ENCODE peak calls at places on chromosomes 2 and 18, in six cellular contexts. M is mesothelial cell of epicardium; F is EL; D is AG04449; E is Caco-2; P is activated naive CD4-positive, alpha-beta T cell treated with Interleukin-2 at 50 U/mL for 16 hours. J is an unnamed sample.

GRCh38 chr2:128523490-128523889 is 204.8 kb upstream of the HS6ST1 start:
- DNase-seq in E (no peak), M (no peak), F (no peak), P (no peak), D (no peak), J (no peak)

GRCh38 chr2:37550197-37550596 is 121.2 kb downstream of the CDC42EP3 start:
- DNase-seq in D (no peak), F (no peak), E (no peak), M (no peak), P (no peak), J (no peak)

GRCh38 chr18:37393945-37394609 is 171.5 kb downstream of the CELF4 start:
- DNase-seq in D (peak; percentile 10), P (no peak), M (peak; percentile 28), F (peak; percentile 96), E (peak; percentile 46), J (peak; percentile 69)

GRCh38 chr2:27102329-27102728 is 15.8 kb downstream of the KHK start:
- DNase-seq in M (no peak), D (no peak), F (no peak), E (no peak), P (no peak), J (no peak)

GRCh38 chr18:33720133-33720532 is 142.1 kb downstream of the ASXL3 start:
- DNase-seq in F (no peak), P (no peak), E (no peak), M (no peak), D (no peak), J (no peak)

GRCh38 chr2:38933653-38934052 is 44.0 kb downstream of the ARHGEF33 start:
- DNase-seq in D (peak; percentile 55), M (no peak), F (peak; percentile 22), E (no peak), P (no peak), J (no peak)

GRCh38 chr2:8089596-8089995 is 592.3 kb upstream of the ID2 start:
- DNase-seq in P (no peak), D (peak; percentile 40), M (no peak), F (peak; percentile 80), E (peak; percentile 22), J (no peak)

GRCh38 chr2:139218181-139218580 is 438.0 kb upstream of the NXPH2 start:
- DNase-seq in M (no peak), P (no peak), D (no peak), E (no peak), F (no peak), J (no peak)

GRCh38 chr2:101815739-101816391 is 118.4 kb downstream of the MAP4K4 start:
- DNase-seq in D (no peak), M (no peak), P (no peak), F (no peak), E (no peak), J (no peak)

GRCh38 chr2:236117861-236118269 is 50.3 kb downstream of the GBX2 start:
- DNase-seq in F (no peak), E (no peak), M (no peak), P (no peak), D (no peak), J (no peak)

GRCh38 chr2:23118894-23119293 is 266.1 kb upstream of the KLHL29 start:
- DNase-seq in F (no peak), E (no peak), M (no peak), D (no peak), P (no peak), J (no peak)

GRCh38 chr2:195307751-195308150 is 349.3 kb upstream of the SLC39A10 start:
- DNase-seq in E (peak; percentile 64), D (no peak), F (no peak), M (no peak), P (no peak), J (no peak)

GRCh38 chr18:52979888-52980287 is 639.9 kb downstream of the DCC start:
- DNase-seq in E (no peak), D (no peak), F (no peak), P (no peak), M (no peak), J (no peak)

GRCh38 chr18:48622911-48623431 is 84.1 kb downstream of the CTIF start:
- DNase-seq in F (peak; percentile 74), P (no peak), E (no peak), M (no peak), D (no peak), J (no peak)

GRCh38 chr2:169260246-169260645 is 102.1 kb downstream of the LRP2 start:
- DNase-seq in M (no peak), F (no peak), D (no peak), P (no peak), E (peak; percentile 49), J (no peak)

GRCh38 chr2:215425021-215425782 is 10.7 kb downstream of the FN1 start:
- DNase-seq in F (no peak), M (no peak), D (no peak), E (no peak), P (no peak), J (no peak)

GRCh38 chr2:44680424-44680971 is 261.0 kb upstream of the SIX3 start:
- DNase-seq in D (no peak), M (no peak), E (no peak), P (no peak), F (no peak), J (no peak)

GRCh38 chr2:28970464-28971160 is 10.5 kb upstream of the TOGARAM2 start:
- DNase-seq in E (no peak), M (no peak), D (no peak), P (no peak), F (no peak), J (no peak)

GRCh38 chr18:44067201-44067600 is 613.5 kb upstream of the SETBP1 start:
- DNase-seq in D (no peak), E (no peak), F (no peak), P (no peak), M (no peak), J (no peak)

GRCh38 chr2:67674668-67675067 is 277.5 kb downstream of the ETAA1 start:
- DNase-seq in F (no peak), D (no peak), M (no peak), E (no peak), P (no peak), J (no peak)

GRCh38 chr2:129518937-129519336 is 460.5 kb upstream of the RAB6C start:
- DNase-seq in E (no peak), P (no peak), F (no peak), M (no peak), D (no peak), J (no peak)

GRCh38 chr2:24333019-24333540 is 27.3 kb downstream of the ITSN2 start:
- DNase-seq in P (no peak), F (no peak), M (no peak), E (no peak), D (no peak), J (no peak)

GRCh38 chr2:113138428-113139322 is 11.3 kb downstream of the IL1RN start:
- DNase-seq in F (peak; percentile 62), P (peak; percentile 28), M (no peak), E (peak; percentile 84), D (no peak), J (no peak)